ENCODE peak calls at places on chromosomes 4 and X, in nine cellular contexts. M is neural progenitor cell, H is endothelial cell, W is natural killer cell, A is fibroblast of lung, V is choroid plexus epithelial cell, Z is GM12865, X is lung, O is bronchial epithelial cell. D is an unnamed sample.
A peak's percentile ranks its signal among the peaks of the same experiment; 100 is the strongest.

GRCh38 chrX:133369065-133369464 is 46.2 kb downstream of the GPC4 start:
- DNase-seq in M (no peak), H (no peak), W (no peak), A (no peak), V (no peak), Z (no peak), X (no peak), O (no peak), D (no peak)

GRCh38 chr4:84647307-84647884 is 64.5 kb downstream of the CDS1 start:
- DNase-seq in M (peak; percentile 41), H (no peak), W (no peak), A (peak; percentile 43), V (peak; percentile 84), Z (no peak), X (no peak), O (no peak), D (no peak)

GRCh38 chrX:154348114-154348531 is 26.3 kb downstream of the FLNA start:
- DNase-seq in M (no peak), H (no peak), W (peak; percentile 14), A (peak; percentile 37), V (no peak), Z (no peak), X (no peak), O (peak; percentile 9), D (no peak)

GRCh38 chr4:57633212-57633859 is 523.2 kb upstream of the IGFBP7 start:
- DNase-seq in M (no peak), H (no peak), W (no peak), A (no peak), V (no peak), Z (no peak), X (no peak), O (no peak), D (no peak)

GRCh38 chrX:50161143-50161542 is 39.7 kb downstream of the AKAP4 start:
- DNase-seq in M (no peak), H (no peak), W (no peak), A (no peak), V (peak; percentile 34), Z (no peak), X (no peak), O (peak; percentile 1), D (no peak)

GRCh38 chr4:60344908-60345307 is 855.2 kb upstream of the ADGRL3 start:
- DNase-seq in M (no peak), H (no peak), W (no peak), A (peak; percentile 91), V (no peak), Z (no peak), X (no peak), O (no peak), D (no peak)

GRCh38 chrX:40976971-40977370 is 108.3 kb upstream of the USP9X start:
- DNase-seq in M (no peak), H (no peak), W (no peak), A (peak; percentile 64), V (peak; percentile 10), Z (no peak), X (no peak), O (no peak), D (no peak)

GRCh38 chr4:101835121-101835904 is 44.8 kb downstream of the BANK1 start:
- DNase-seq in M (no peak), H (no peak), W (no peak), A (peak; percentile 34), V (peak; percentile 81), Z (no peak), X (peak; percentile 37), O (peak; percentile 86), D (no peak)

GRCh38 chr4:32858971-32859370 is 2138.8 kb downstream of the PCDH7 start:
- DNase-seq in M (no peak), H (no peak), W (no peak), A (peak; percentile 92), V (peak; percentile 67), Z (no peak), X (no peak), O (peak; percentile 91), D (no peak)

GRCh38 chr4:143411527-143412480 is 75.1 kb downstream of the GAB1 start:
- DNase-seq in M (peak; percentile 19), H (no peak), W (no peak), A (peak; percentile 51), V (peak; percentile 27), Z (no peak), X (no peak), O (no peak), D (no peak)

GRCh38 chrX:153061732-153062131 is 5.5 kb downstream of the PNMA3 start:
- DNase-seq in M (no peak), H (no peak), W (no peak), A (peak; percentile 45), V (peak; percentile 44), Z (no peak), X (no peak), O (peak; percentile 69), D (no peak)

GRCh38 chrX:125505207-125505606 is 185.5 kb downstream of the TEX13C start:
- DNase-seq in M (no peak), H (no peak), W (no peak), A (no peak), V (no peak), Z (no peak), X (no peak), O (peak; percentile 69), D (no peak)

GRCh38 chrX:36856849-36857248 is 151.3 kb upstream of the FAM47C start:
- DNase-seq in M (no peak), H (no peak), W (no peak), A (peak; percentile 23), V (peak; percentile 31), Z (no peak), X (no peak), O (peak; percentile 23), D (no peak)
- TF ChIP-seq CTCF in M (peak; percentile 23), H (no peak), W (no peak), A (no peak), V (peak; percentile 27), Z (no peak), X (no peak), O (no peak), D (no peak)

GRCh38 chrX:31279359-31279758 is 207.5 kb upstream of the FTHL17 start:
- DNase-seq in M (peak; percentile 9), H (no peak), W (no peak), A (no peak), V (peak; percentile 57), Z (peak; percentile 2), X (no peak), O (peak; percentile 90), D (peak; percentile 22)
- TF ChIP-seq CTCF in M (peak; percentile 37), H (no peak), W (no peak), A (no peak), V (peak; percentile 59), Z (no peak), X (no peak), O (peak; percentile 58), D (peak; percentile 52)

DNA sequence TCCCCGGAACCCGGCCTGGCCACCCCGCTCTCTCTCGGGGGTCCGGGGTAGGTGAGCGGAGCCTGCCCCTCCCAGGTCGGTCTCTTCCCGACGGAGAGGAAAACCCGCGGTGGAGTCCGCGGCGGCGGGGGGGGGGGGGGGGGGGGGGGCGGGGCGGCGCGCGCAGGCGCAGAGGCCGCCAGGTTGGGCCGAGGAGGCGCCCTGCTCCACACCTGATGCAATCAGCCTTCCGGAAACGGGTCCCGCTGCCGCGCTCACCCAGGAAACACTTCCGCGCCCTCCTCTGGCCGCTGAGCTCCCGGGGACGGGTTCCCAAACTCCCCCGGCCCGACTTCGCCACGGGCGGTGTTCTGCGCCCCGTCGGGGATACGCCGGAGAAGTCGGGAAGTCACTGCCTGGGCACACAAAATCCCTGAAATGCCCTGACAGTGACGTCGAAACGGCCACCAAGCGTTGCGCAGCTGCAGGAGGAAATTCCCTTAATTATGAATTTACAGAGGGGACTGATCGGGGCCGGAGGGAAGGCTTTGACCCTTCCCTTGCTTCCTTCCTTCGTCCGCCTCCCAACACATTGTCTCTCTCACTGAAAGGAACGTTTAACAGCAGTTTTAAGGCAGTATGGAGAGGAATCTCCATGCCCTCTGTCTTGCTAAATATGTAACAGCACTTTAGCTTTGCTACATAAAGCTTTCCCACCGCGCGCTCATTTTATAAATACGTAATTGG is 2.1 kb upstream of the APBB2 start:
- DNase-seq in M (peak; percentile 78), H (peak; percentile 67), W (no peak), A (peak; percentile 76), V (peak; percentile 78), Z (peak; percentile 92), X (peak; percentile 84), O (peak; percentile 71), D (peak; percentile 94)
- TF ChIP-seq CTCF in M (peak; percentile 36), H (peak; percentile 37), W (no peak), A (no peak), V (peak; percentile 57), Z (peak; percentile 27), X (no peak), O (peak; percentile 47), D (peak; percentile 47)

DNA sequence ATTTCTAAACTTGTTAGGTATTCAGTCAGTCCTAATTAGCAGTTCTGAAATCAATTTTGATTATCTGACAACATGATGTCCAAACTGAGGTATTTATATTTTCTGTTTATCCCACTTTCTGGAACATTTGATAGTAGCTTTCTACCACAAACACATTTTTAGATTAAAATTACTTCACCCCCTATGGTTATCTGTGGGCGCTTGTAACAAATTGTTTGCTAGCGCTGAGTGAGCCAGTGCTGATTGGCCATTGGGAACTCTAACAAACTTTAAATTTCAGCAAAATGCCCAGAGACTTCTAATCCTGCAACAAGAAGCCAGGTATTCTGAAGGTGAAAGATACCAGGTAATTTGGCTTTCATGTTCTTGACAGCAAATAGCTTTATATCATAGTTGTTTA is at the start of gene MEPE:
- DNase-seq in M (no peak), H (no peak), W (no peak), A (no peak), V (no peak), Z (no peak), X (no peak), O (no peak), D (no peak)
- TF ChIP-seq CTCF in M (no peak), H (no peak), W (no peak), A (no peak), V (no peak), Z (no peak), X (no peak), O (no peak), D (no peak)

DNA sequence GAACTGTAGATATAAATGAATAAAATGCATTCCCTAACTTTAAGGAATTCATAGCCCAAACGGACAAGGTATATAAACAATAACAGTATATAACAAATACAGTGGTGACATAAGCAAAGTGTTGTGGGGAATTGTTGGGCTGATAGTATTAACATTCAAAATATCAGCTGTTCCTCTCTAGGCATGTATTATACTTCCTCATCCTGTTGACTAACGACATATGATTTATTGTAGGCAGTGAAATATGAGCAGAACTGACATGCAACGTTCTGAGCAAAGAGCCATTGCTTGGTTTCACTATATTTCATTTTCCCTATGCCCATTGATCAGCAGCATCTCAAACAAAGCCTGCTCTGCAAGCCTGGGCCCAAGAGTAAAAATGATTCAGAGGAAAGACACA is 143.9 kb downstream of the PTCHD1 start:
- DNase-seq in M (no peak), H (no peak), W (no peak), A (no peak), V (no peak), Z (no peak), X (no peak), O (no peak), D (no peak)
- TF ChIP-seq CTCF in M (no peak), H (no peak), W (no peak), A (no peak), V (no peak), Z (no peak), X (no peak), O (no peak), D (no peak)

DNA sequence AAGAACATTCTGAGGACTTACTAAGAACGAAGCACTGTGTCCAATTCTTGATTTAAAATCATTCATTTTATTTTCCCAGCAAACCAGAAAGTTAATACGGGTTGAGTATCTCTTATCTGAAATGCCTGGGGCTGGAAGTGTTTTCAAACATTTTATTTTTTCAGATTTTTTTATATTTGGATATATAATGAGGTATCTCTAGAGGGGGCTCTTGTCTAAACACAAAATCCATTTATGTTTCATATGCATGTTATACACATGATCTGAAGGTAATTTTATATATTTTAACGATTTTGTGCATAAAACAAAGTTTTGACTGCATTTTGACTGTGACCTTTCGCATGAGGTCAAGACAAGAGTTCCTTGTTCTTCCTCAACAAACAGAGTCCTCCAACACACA is 320.9 kb downstream of the ASMT start:
- DNase-seq in M (no peak), H (no peak), W (no peak), A (no peak), V (no peak), Z (no peak), X (no peak), O (no peak), D (no peak)
- TF ChIP-seq CTCF in M (no peak), H (no peak), W (no peak), A (no peak), V (no peak), Z (no peak), X (no peak), O (no peak), D (no peak)

D was measured in WERI-Rb-1.